ENCODE peak calls at places on chromosomes 12 and 14, in nine cellular contexts. One of them, this sample, is unnamed.

GRCh38 chr12:56410768-56411167 is 38.5 kb downstream of the TIMELESS start:
- DNase-seq in adipocyte: no peak
- DNase-seq in IMR-90: no peak
- DNase-seq in activated CD4-positive, alpha-beta T cell treated with anti-CD3 and anti-CD28 coated beads, Interleukin-2, amount 50 U/mL, for 1 hour: no peak
- DNase-seq in T-helper 9 cell: no peak
- DNase-seq in CD4-positive, CD25-positive, alpha-beta regulatory T cell: no peak
- DNase-seq in Daoy: no peak
- DNase-seq in body of pancreas: no peak
- DNase-seq in stimulated activated CD8-positive, alpha-beta memory T cell treated with anti-CD3 and anti-CD28 coated beads, Interleukin-7, amount 100 ng/mL, for 48 hours: no peak
- DNase-seq in this sample: no peak

GRCh38 chr14:23481362-23481970 is 12.0 kb downstream of the NGDN start:
- DNase-seq in body of pancreas: no peak
- DNase-seq in T-helper 9 cell: no peak
- DNase-seq in activated CD4-positive, alpha-beta T cell treated with anti-CD3 and anti-CD28 coated beads, Interleukin-2, amount 50 U/mL, for 1 hour: no peak
- DNase-seq in Daoy: peak; percentile 9
- DNase-seq in adipocyte: peak; percentile 18
- DNase-seq in stimulated activated CD8-positive, alpha-beta memory T cell treated with anti-CD3 and anti-CD28 coated beads, Interleukin-7, amount 100 ng/mL, for 48 hours: no peak
- DNase-seq in IMR-90: peak; percentile 23
- DNase-seq in CD4-positive, CD25-positive, alpha-beta regulatory T cell: no peak
- DNase-seq in this sample: no peak

GRCh38 chr14:77053046-77053841 is 24.7 kb upstream of the IRF2BPL start:
- DNase-seq in body of pancreas: peak; percentile 73
- DNase-seq in CD4-positive, CD25-positive, alpha-beta regulatory T cell: peak; percentile 76
- DNase-seq in T-helper 9 cell: peak; percentile 72
- DNase-seq in activated CD4-positive, alpha-beta T cell treated with anti-CD3 and anti-CD28 coated beads, Interleukin-2, amount 50 U/mL, for 1 hour: peak; percentile 76
- DNase-seq in adipocyte: peak; percentile 86
- DNase-seq in stimulated activated CD8-positive, alpha-beta memory T cell treated with anti-CD3 and anti-CD28 coated beads, Interleukin-7, amount 100 ng/mL, for 48 hours: no peak
- DNase-seq in IMR-90: peak; percentile 76
- DNase-seq in Daoy: peak; percentile 90
- DNase-seq in this sample: peak; percentile 90

GRCh38 chr14:88424573-88424972 is 39.1 kb downstream of the SPATA7 start:
- DNase-seq in body of pancreas: no peak
- DNase-seq in adipocyte: peak; percentile 57
- DNase-seq in stimulated activated CD8-positive, alpha-beta memory T cell treated with anti-CD3 and anti-CD28 coated beads, Interleukin-7, amount 100 ng/mL, for 48 hours: no peak
- DNase-seq in CD4-positive, CD25-positive, alpha-beta regulatory T cell: no peak
- DNase-seq in IMR-90: peak; percentile 52
- DNase-seq in T-helper 9 cell: no peak
- DNase-seq in activated CD4-positive, alpha-beta T cell treated with anti-CD3 and anti-CD28 coated beads, Interleukin-2, amount 50 U/mL, for 1 hour: no peak
- DNase-seq in Daoy: no peak
- DNase-seq in this sample: no peak

GRCh38 chr12:109768901-109769670 is 55.5 kb downstream of the FAM222A start:
- DNase-seq in body of pancreas: no peak
- DNase-seq in stimulated activated CD8-positive, alpha-beta memory T cell treated with anti-CD3 and anti-CD28 coated beads, Interleukin-7, amount 100 ng/mL, for 48 hours: no peak
- DNase-seq in IMR-90: no peak
- DNase-seq in CD4-positive, CD25-positive, alpha-beta regulatory T cell: no peak
- DNase-seq in Daoy: no peak
- DNase-seq in T-helper 9 cell: no peak
- DNase-seq in activated CD4-positive, alpha-beta T cell treated with anti-CD3 and anti-CD28 coated beads, Interleukin-2, amount 50 U/mL, for 1 hour: no peak
- DNase-seq in adipocyte: no peak
- DNase-seq in this sample: no peak

GRCh38 chr12:54759751-54760150 is 94.6 kb upstream of the MUCL1 start:
- DNase-seq in Daoy: peak; percentile 52
- DNase-seq in CD4-positive, CD25-positive, alpha-beta regulatory T cell: no peak
- DNase-seq in body of pancreas: no peak
- DNase-seq in stimulated activated CD8-positive, alpha-beta memory T cell treated with anti-CD3 and anti-CD28 coated beads, Interleukin-7, amount 100 ng/mL, for 48 hours: no peak
- DNase-seq in IMR-90: peak; percentile 6
- DNase-seq in adipocyte: peak; percentile 26
- DNase-seq in T-helper 9 cell: no peak
- DNase-seq in activated CD4-positive, alpha-beta T cell treated with anti-CD3 and anti-CD28 coated beads, Interleukin-2, amount 50 U/mL, for 1 hour: no peak
- DNase-seq in this sample: no peak

GRCh38 chr12:121224591-121224990 is 14.7 kb downstream of the P2RX4 start:
- DNase-seq in CD4-positive, CD25-positive, alpha-beta regulatory T cell: peak; percentile 42
- DNase-seq in adipocyte: no peak
- DNase-seq in IMR-90: no peak
- DNase-seq in activated CD4-positive, alpha-beta T cell treated with anti-CD3 and anti-CD28 coated beads, Interleukin-2, amount 50 U/mL, for 1 hour: peak; percentile 47
- DNase-seq in T-helper 9 cell: peak; percentile 39
- DNase-seq in stimulated activated CD8-positive, alpha-beta memory T cell treated with anti-CD3 and anti-CD28 coated beads, Interleukin-7, amount 100 ng/mL, for 48 hours: no peak
- DNase-seq in Daoy: no peak
- DNase-seq in body of pancreas: no peak
- DNase-seq in this sample: no peak

GRCh38 chr14:99716850-99717681 is 33.0 kb downstream of the CYP46A1 start:
- DNase-seq in Daoy: no peak
- DNase-seq in activated CD4-positive, alpha-beta T cell treated with anti-CD3 and anti-CD28 coated beads, Interleukin-2, amount 50 U/mL, for 1 hour: no peak
- DNase-seq in T-helper 9 cell: no peak
- DNase-seq in CD4-positive, CD25-positive, alpha-beta regulatory T cell: no peak
- DNase-seq in stimulated activated CD8-positive, alpha-beta memory T cell treated with anti-CD3 and anti-CD28 coated beads, Interleukin-7, amount 100 ng/mL, for 48 hours: no peak
- DNase-seq in IMR-90: no peak
- DNase-seq in body of pancreas: no peak
- DNase-seq in adipocyte: no peak
- DNase-seq in this sample: no peak

GRCh38 chr12:53575502-53576264 is 50.5 kb downstream of the ATF7 start:
- DNase-seq in CD4-positive, CD25-positive, alpha-beta regulatory T cell: no peak
- DNase-seq in activated CD4-positive, alpha-beta T cell treated with anti-CD3 and anti-CD28 coated beads, Interleukin-2, amount 50 U/mL, for 1 hour: no peak
- DNase-seq in stimulated activated CD8-positive, alpha-beta memory T cell treated with anti-CD3 and anti-CD28 coated beads, Interleukin-7, amount 100 ng/mL, for 48 hours: no peak
- DNase-seq in adipocyte: peak; percentile 54
- DNase-seq in body of pancreas: no peak
- DNase-seq in T-helper 9 cell: no peak
- DNase-seq in Daoy: peak; percentile 15
- DNase-seq in IMR-90: peak; percentile 83
- DNase-seq in this sample: no peak